ENCODE peak calls at places on chromosomes 12 and 14, in ten cellular contexts. One of them, this sample, is unnamed. For H3K4me1, the result is how much of the 10 kb centered on the place peaks cover.

GRCh38 chr12:102593128-102593527 is 112.8 kb upstream of the IGF1 start:
- DNase-seq in osteoblast: no peak
- DNase-seq in CD4-positive, CD25-positive, alpha-beta regulatory T cell: no peak
- DNase-seq in psoas muscle: no peak
- DNase-seq in heart left ventricle: no peak
- DNase-seq in GM23248: no peak
- DNase-seq in thoracic aorta: no peak
- DNase-seq in K562: no peak
- DNase-seq in SK-N-SH: no peak
- DNase-seq in CD8-positive, alpha-beta T cell: no peak
- DNase-seq in this sample: no peak

GRCh38 chr12:103672401-103673119 is 85.5 kb downstream of the STAB2 start:
- DNase-seq in CD8-positive, alpha-beta T cell: no peak
- DNase-seq in K562: no peak
- DNase-seq in heart left ventricle: no peak
- DNase-seq in psoas muscle: no peak
- DNase-seq in thoracic aorta: no peak
- DNase-seq in SK-N-SH: no peak
- DNase-seq in osteoblast: no peak
- DNase-seq in CD4-positive, CD25-positive, alpha-beta regulatory T cell: no peak
- DNase-seq in GM23248: peak
- DNase-seq in this sample: no peak

GRCh38 chr14:88164906-88165534 is 158.0 kb downstream of the KCNK10 start:
- DNase-seq in CD4-positive, CD25-positive, alpha-beta regulatory T cell: no peak
- DNase-seq in K562: no peak
- DNase-seq in thoracic aorta: no peak
- DNase-seq in CD8-positive, alpha-beta T cell: no peak
- DNase-seq in GM23248: no peak
- DNase-seq in psoas muscle: no peak
- DNase-seq in heart left ventricle: no peak
- DNase-seq in SK-N-SH: no peak
- DNase-seq in osteoblast: no peak
- DNase-seq in this sample: no peak

GRCh38 chr12:111767362-111768158 is 827 bp downstream of the ALDH2 start:
- DNase-seq in CD4-positive, CD25-positive, alpha-beta regulatory T cell: no peak
- DNase-seq in SK-N-SH: peak
- DNase-seq in K562: no peak
- DNase-seq in heart left ventricle: no peak
- DNase-seq in GM23248: peak
- DNase-seq in osteoblast: peak
- DNase-seq in psoas muscle: peak
- DNase-seq in CD8-positive, alpha-beta T cell: no peak
- DNase-seq in thoracic aorta: no peak
- DNase-seq in this sample: no peak

GRCh38 chr12:63420206-63420644 is 248.1 kb downstream of the DPY19L2 start:
- DNase-seq in thoracic aorta: no peak
- DNase-seq in CD4-positive, CD25-positive, alpha-beta regulatory T cell: no peak
- DNase-seq in SK-N-SH: peak
- DNase-seq in psoas muscle: no peak
- DNase-seq in CD8-positive, alpha-beta T cell: no peak
- DNase-seq in heart left ventricle: peak
- DNase-seq in osteoblast: no peak
- DNase-seq in GM23248: peak
- DNase-seq in K562: peak
- DNase-seq in this sample: peak

GRCh38 chr12:11651785-11652184 is 2.3 kb downstream of the ETV6 start:
- DNase-seq in GM23248: peak
- DNase-seq in CD4-positive, CD25-positive, alpha-beta regulatory T cell: no peak
- DNase-seq in K562: no peak
- DNase-seq in osteoblast: no peak
- DNase-seq in heart left ventricle: no peak
- DNase-seq in psoas muscle: no peak
- DNase-seq in thoracic aorta: no peak
- DNase-seq in SK-N-SH: no peak
- DNase-seq in CD8-positive, alpha-beta T cell: no peak
- DNase-seq in this sample: no peak

GRCh38 chr12:101642115-101643067 is 47.6 kb downstream of the MYBPC1 start:
- DNase-seq in CD8-positive, alpha-beta T cell: no peak
- DNase-seq in thoracic aorta: no peak
- DNase-seq in osteoblast: no peak
- DNase-seq in GM23248: no peak
- DNase-seq in K562: peak
- DNase-seq in CD4-positive, CD25-positive, alpha-beta regulatory T cell: no peak
- DNase-seq in SK-N-SH: peak
- DNase-seq in psoas muscle: peak
- DNase-seq in heart left ventricle: no peak
- DNase-seq in this sample: no peak

GRCh38 chr12:96514328-96514727 is 25.0 kb downstream of the CFAP54 start:
- DNase-seq in CD4-positive, CD25-positive, alpha-beta regulatory T cell: no peak
- DNase-seq in psoas muscle: no peak
- DNase-seq in CD8-positive, alpha-beta T cell: no peak
- DNase-seq in osteoblast: no peak
- DNase-seq in K562: no peak
- DNase-seq in thoracic aorta: no peak
- DNase-seq in heart left ventricle: no peak
- DNase-seq in GM23248: peak
- DNase-seq in SK-N-SH: no peak
- DNase-seq in this sample: no peak

GRCh38 chr12:47353508-47353907 is 273.7 kb upstream of the AMIGO2 start:
- DNase-seq in CD8-positive, alpha-beta T cell: no peak
- DNase-seq in psoas muscle: no peak
- DNase-seq in osteoblast: no peak
- DNase-seq in CD4-positive, CD25-positive, alpha-beta regulatory T cell: no peak
- DNase-seq in thoracic aorta: no peak
- DNase-seq in heart left ventricle: no peak
- DNase-seq in GM23248: no peak
- DNase-seq in SK-N-SH: no peak
- DNase-seq in K562: no peak
- DNase-seq in this sample: no peak

GRCh38 chr12:130768120-130768519 is 52.0 kb upstream of the RIMBP2 start:
- DNase-seq in thoracic aorta: no peak
- DNase-seq in CD4-positive, CD25-positive, alpha-beta regulatory T cell: no peak
- DNase-seq in psoas muscle: no peak
- DNase-seq in SK-N-SH: no peak
- DNase-seq in CD8-positive, alpha-beta T cell: no peak
- DNase-seq in GM23248: no peak
- DNase-seq in K562: no peak
- DNase-seq in osteoblast: no peak
- DNase-seq in heart left ventricle: no peak
- DNase-seq in this sample: no peak

GRCh38 chr14:74979029-74979428 is 23.6 kb upstream of the PGF start:
- DNase-seq in SK-N-SH: peak
- DNase-seq in heart left ventricle: no peak
- DNase-seq in GM23248: no peak
- DNase-seq in CD8-positive, alpha-beta T cell: no peak
- DNase-seq in osteoblast: no peak
- DNase-seq in CD4-positive, CD25-positive, alpha-beta regulatory T cell: no peak
- DNase-seq in psoas muscle: no peak
- DNase-seq in K562: peak
- DNase-seq in thoracic aorta: no peak
- DNase-seq in this sample: no peak

DNA sequence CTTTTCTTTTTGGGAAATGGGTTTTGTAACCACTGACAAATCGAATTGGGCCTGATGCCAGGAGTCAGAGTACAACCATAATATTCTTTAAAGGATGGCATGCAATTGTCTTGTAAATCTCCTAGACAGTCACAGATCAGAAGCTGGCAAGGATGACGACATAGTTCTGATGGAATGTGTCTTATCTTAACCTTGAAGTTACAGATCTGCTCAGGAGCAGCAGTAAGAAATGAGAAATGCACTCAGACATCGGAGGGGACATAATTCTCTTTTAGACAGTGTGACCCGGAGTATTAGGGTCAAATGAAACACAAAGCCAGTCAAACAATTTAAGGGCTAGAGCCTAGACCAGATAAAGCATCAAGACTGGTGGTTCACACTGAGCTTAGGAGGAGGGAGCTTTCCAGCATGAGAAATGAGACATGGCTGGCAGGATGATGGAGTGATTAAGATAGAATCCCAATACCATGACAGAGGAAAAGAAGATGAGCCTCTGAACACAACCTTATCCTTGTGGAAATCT is 17.5 kb downstream of the CBX5 start:
- DNase-seq in osteoblast: peak
- DNase-seq in CD4-positive, CD25-positive, alpha-beta regulatory T cell: no peak
- DNase-seq in CD8-positive, alpha-beta T cell: no peak
- DNase-seq in GM23248: peak
- DNase-seq in thoracic aorta: no peak
- DNase-seq in heart left ventricle: no peak
- DNase-seq in psoas muscle: no peak
- DNase-seq in SK-N-SH: no peak
- DNase-seq in K562: no peak
- DNase-seq in this sample: no peak
- H3K4me1 ChIP-seq in osteoblast: half or more
- H3K4me1 ChIP-seq in CD4-positive, CD25-positive, alpha-beta regulatory T cell: under half
- H3K4me1 ChIP-seq in CD8-positive, alpha-beta T cell: under half
- H3K4me1 ChIP-seq in GM23248: half or more
- H3K4me1 ChIP-seq in thoracic aorta: under half
- H3K4me1 ChIP-seq in heart left ventricle: under half
- H3K4me1 ChIP-seq in psoas muscle: under half
- H3K4me1 ChIP-seq in SK-N-SH: under half
- H3K4me1 ChIP-seq in K562: under half
- H3K4me1 ChIP-seq in this sample: half or more

DNA sequence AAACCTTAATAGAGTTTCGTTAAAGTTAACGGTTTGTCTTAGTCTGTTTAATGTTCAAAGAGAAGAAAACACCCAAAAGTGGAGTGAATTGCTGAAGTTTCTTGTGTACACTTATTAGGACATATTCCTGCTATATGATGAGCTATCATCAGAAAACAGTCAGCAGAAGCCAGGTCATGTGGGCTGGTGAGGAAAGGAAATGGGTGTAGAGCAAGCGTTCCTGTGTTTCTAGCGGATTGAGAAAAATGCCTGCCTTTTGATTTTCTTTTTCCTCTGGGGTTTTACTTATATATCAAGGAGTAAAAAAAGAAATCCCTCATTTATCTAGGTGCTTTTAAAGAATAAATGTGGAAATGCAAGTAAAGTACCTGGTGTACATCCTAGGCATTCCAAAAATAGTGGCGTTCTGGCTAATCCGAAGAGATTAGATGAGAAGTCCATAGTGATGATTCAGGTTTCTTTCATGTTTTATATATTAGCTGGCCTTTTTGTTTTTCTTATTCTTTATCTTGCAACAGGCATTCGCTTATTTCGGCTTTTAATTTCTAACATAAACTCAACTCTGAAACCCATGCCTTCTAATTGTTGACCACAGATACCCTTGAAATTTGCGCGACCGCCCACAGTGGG is 50.7 kb downstream of the FLRT2 start:
- DNase-seq in CD4-positive, CD25-positive, alpha-beta regulatory T cell: no peak
- DNase-seq in SK-N-SH: no peak
- DNase-seq in K562: no peak
- DNase-seq in osteoblast: peak
- DNase-seq in psoas muscle: no peak
- DNase-seq in thoracic aorta: no peak
- DNase-seq in heart left ventricle: no peak
- DNase-seq in CD8-positive, alpha-beta T cell: no peak
- DNase-seq in GM23248: no peak
- DNase-seq in this sample: no peak
- H3K4me1 ChIP-seq in CD4-positive, CD25-positive, alpha-beta regulatory T cell: under half
- H3K4me1 ChIP-seq in SK-N-SH: under half
- H3K4me1 ChIP-seq in K562: under half
- H3K4me1 ChIP-seq in osteoblast: half or more
- H3K4me1 ChIP-seq in psoas muscle: under half
- H3K4me1 ChIP-seq in thoracic aorta: under half
- H3K4me1 ChIP-seq in heart left ventricle: under half
- H3K4me1 ChIP-seq in CD8-positive, alpha-beta T cell: under half
- H3K4me1 ChIP-seq in GM23248: under half
- H3K4me1 ChIP-seq in this sample: under half

GRCh38 chr12:100529951-100530350 is 43.5 kb upstream of the GAS2L3 start:
- DNase-seq in SK-N-SH: no peak
- DNase-seq in CD8-positive, alpha-beta T cell: no peak
- DNase-seq in psoas muscle: no peak
- DNase-seq in GM23248: no peak
- DNase-seq in K562: no peak
- DNase-seq in thoracic aorta: no peak
- DNase-seq in heart left ventricle: no peak
- DNase-seq in osteoblast: no peak
- DNase-seq in CD4-positive, CD25-positive, alpha-beta regulatory T cell: no peak
- DNase-seq in this sample: no peak
- H3K4me1 ChIP-seq in SK-N-SH: under half
- H3K4me1 ChIP-seq in CD8-positive, alpha-beta T cell: under half
- H3K4me1 ChIP-seq in psoas muscle: under half
- H3K4me1 ChIP-seq in GM23248: under half
- H3K4me1 ChIP-seq in K562: under half
- H3K4me1 ChIP-seq in thoracic aorta: under half
- H3K4me1 ChIP-seq in heart left ventricle: under half
- H3K4me1 ChIP-seq in osteoblast: under half
- H3K4me1 ChIP-seq in CD4-positive, CD25-positive, alpha-beta regulatory T cell: under half
- H3K4me1 ChIP-seq in this sample: under half

GRCh38 chr12:6334359-6334758 is 7.5 kb downstream of the TNFRSF1A start:
- DNase-seq in GM23248: no peak
- DNase-seq in thoracic aorta: no peak
- DNase-seq in SK-N-SH: no peak
- DNase-seq in K562: no peak
- DNase-seq in heart left ventricle: no peak
- DNase-seq in osteoblast: no peak
- DNase-seq in CD8-positive, alpha-beta T cell: no peak
- DNase-seq in psoas muscle: no peak
- DNase-seq in CD4-positive, CD25-positive, alpha-beta regulatory T cell: no peak
- DNase-seq in this sample: no peak
- H3K4me1 ChIP-seq in GM23248: half or more
- H3K4me1 ChIP-seq in thoracic aorta: under half
- H3K4me1 ChIP-seq in SK-N-SH: under half
- H3K4me1 ChIP-seq in K562: under half
- H3K4me1 ChIP-seq in heart left ventricle: under half
- H3K4me1 ChIP-seq in osteoblast: half or more
- H3K4me1 ChIP-seq in CD8-positive, alpha-beta T cell: half or more
- H3K4me1 ChIP-seq in psoas muscle: half or more
- H3K4me1 ChIP-seq in CD4-positive, CD25-positive, alpha-beta regulatory T cell: half or more
- H3K4me1 ChIP-seq in this sample: half or more